ENCODE peak calls at places on chromosomes 12 and 14, in five cellular contexts. V is ELR; Z is neural crest cell; W is tibial artery; Q is CD8-positive, alpha-beta T cell. O is an unnamed sample.
A peak's percentile ranks its signal among the peaks of the same experiment; 100 is the strongest.

GRCh38 chr14:20797159-20797558 is 5.5 kb downstream of the RNASE1 start:
- DNase-seq in V (no peak), Z (no peak), W (no peak), Q (no peak), O (peak; percentile 5)

GRCh38 chr12:34394211-34395055 is 372.1 kb downstream of the ALG10 start:
- DNase-seq in V (no peak), Z (no peak), W (peak; percentile 12), Q (peak; percentile 1), O (no peak)

GRCh38 chr14:85195872-85196477 is 334.0 kb upstream of the FLRT2 start:
- DNase-seq in V (peak; percentile 58), Z (no peak), W (no peak), Q (no peak), O (peak; percentile 47)

GRCh38 chr14:54881761-54882401 is 20.7 kb downstream of the GCH1 start:
- DNase-seq in V (peak; percentile 51), Z (no peak), W (no peak), Q (no peak), O (peak; percentile 76)

GRCh38 chr12:44774815-44775411 is 101.2 kb downstream of the NELL2 start:
- DNase-seq in V (peak; percentile 22), Z (peak; percentile 50), W (no peak), Q (peak; percentile 78), O (peak; percentile 24)

GRCh38 chr12:96882862-96883261 is 24.2 kb upstream of the NEDD1 start:
- DNase-seq in V (peak; percentile 89), Z (no peak), W (no peak), Q (no peak), O (peak; percentile 91)

GRCh38 chr12:57720606-57721595 is 17.6 kb downstream of the AGAP2 start:
- DNase-seq in V (no peak), Z (no peak), W (no peak), Q (no peak), O (no peak)

GRCh38 chr12:65518771-65519170 is 240.3 kb downstream of the MSRB3 start:
- DNase-seq in V (peak; percentile 37), Z (no peak), W (no peak), Q (no peak), O (peak; percentile 47)

GRCh38 chr12:52156757-52157565 is 34.9 kb downstream of the KRT80 start:
- DNase-seq in V (peak; percentile 76), Z (peak; percentile 87), W (peak; percentile 79), Q (peak; percentile 73), O (peak; percentile 65)

O was measured in GM23248.